ENCODE peak calls at places on chromosomes 5 and 9, in seven cellular contexts. D, G, A, N, K, Y and C are unnamed samples.

GRCh38 chr5:5421149-5421960 is 1.1 kb upstream of the ICE1 start:
- DNase-seq in D (no peak), G (peak; percentile 5), A (no peak), N (peak; percentile 12), K (peak; percentile 24), Y (no peak), C (peak; percentile 43)

GRCh38 chr5:176418251-176418650 is 1.9 kb upstream of the CLTB start:
- DNase-seq in D (no peak), G (no peak), A (no peak), N (no peak), K (peak; percentile 97), Y (no peak), C (peak; percentile 77)

GRCh38 chr9:90641868-90642558 is 611 bp downstream of the DIRAS2 start:
- DNase-seq in D (peak; percentile 4), G (no peak), A (no peak), N (peak; percentile 27), K (peak; percentile 82), Y (no peak), C (peak; percentile 13)

GRCh38 chr5:134371834-134372340 is 518 bp downstream of the UBE2B start:
- DNase-seq in D (peak; percentile 72), G (peak; percentile 26), A (peak; percentile 77), N (peak; percentile 65), K (peak; percentile 54), Y (peak; percentile 41), C (peak; percentile 84)

GRCh38 chr9:131530546-131530929 is 525 bp downstream of the UCK1 start:
- DNase-seq in D (peak; percentile 67), G (peak; percentile 15), A (no peak), N (peak; percentile 18), K (peak; percentile 59), Y (no peak), C (peak; percentile 73)

GRCh38 chr5:176618783-176619182 is 8.8 kb upstream of the GPRIN1 start:
- DNase-seq in D (no peak), G (no peak), A (no peak), N (no peak), K (no peak), Y (no peak), C (no peak)

GRCh38 chr5:69048233-69048632 is 45.6 kb upstream of the SLC30A5 start:
- DNase-seq in D (no peak), G (no peak), A (no peak), N (no peak), K (no peak), Y (no peak), C (peak; percentile 49)

GRCh38 chr5:150647275-150648251 is 7.1 kb downstream of the SYNPO start:
- DNase-seq in D (no peak), G (no peak), A (no peak), N (no peak), K (peak; percentile 90), Y (no peak), C (no peak)

GRCh38 chr9:114621975-114622609 is 11.0 kb downstream of the TMEM268 start:
- DNase-seq in D (peak; percentile 87), G (peak; percentile 84), A (no peak), N (no peak), K (no peak), Y (no peak), C (no peak)

GRCh38 chr5:104171958-104172357 is 609.4 kb upstream of the NUDT12 start:
- DNase-seq in D (no peak), G (no peak), A (no peak), N (no peak), K (no peak), Y (no peak), C (no peak)

GRCh38 chr5:607541-608285 is 4.4 kb upstream of the CEP72 start:
- DNase-seq in D (no peak), G (no peak), A (no peak), N (no peak), K (no peak), Y (no peak), C (no peak)

GRCh38 chr9:106619211-106619610 is 243.8 kb upstream of the ZNF462 start:
- DNase-seq in D (peak; percentile 25), G (peak; percentile 8), A (no peak), N (no peak), K (no peak), Y (no peak), C (no peak)

GRCh38 chr5:130141689-130142320 is 237.5 kb downstream of the CHSY3 start:
- DNase-seq in D (peak; percentile 62), G (no peak), A (peak; percentile 64), N (no peak), K (peak; percentile 61), Y (peak; percentile 17), C (peak; percentile 64)

GRCh38 chr9:134439368-134439784 is 113.1 kb downstream of the RXRA start:
- DNase-seq in D (no peak), G (no peak), A (no peak), N (no peak), K (no peak), Y (no peak), C (no peak)
- H3K18ac ChIP-seq in D (no peak overlapping the region), G (no peak overlapping the region), A (no peak overlapping the region), N (peak overlapping the region; percentile 61), K (no peak overlapping the region), Y (no peak overlapping the region), C (no peak overlapping the region)

GRCh38 chr9:138065287-138065686 is 187.7 kb downstream of the CACNA1B start:
- DNase-seq in D (no peak), G (no peak), A (no peak), N (no peak), K (no peak), Y (no peak), C (no peak)
- H3K18ac ChIP-seq in D (no peak overlapping the region), G (no peak overlapping the region), A (no peak overlapping the region), N (peak overlapping the region; percentile 25), K (no peak overlapping the region), Y (no peak overlapping the region), C (no peak overlapping the region)

GRCh38 chr5:65769539-65769938 is 47.5 kb downstream of the NLN start:
- DNase-seq in D (peak; percentile 31), G (peak; percentile 95), A (no peak), N (no peak), K (no peak), Y (no peak), C (no peak)
- H3K18ac ChIP-seq in D (no peak overlapping the region), G (peak overlapping the region; percentile 37), A (no peak overlapping the region), N (no peak overlapping the region), K (no peak overlapping the region), Y (no peak overlapping the region), C (no peak overlapping the region)

GRCh38 chr9:72952394-72952720 is 496 bp downstream of the ALDH1A1 start:
- DNase-seq in D (no peak), G (no peak), A (no peak), N (no peak), K (no peak), Y (no peak), C (no peak)
- H3K18ac ChIP-seq in D (no peak overlapping the region), G (no peak overlapping the region), A (no peak overlapping the region), N (no peak overlapping the region), K (no peak overlapping the region), Y (no peak overlapping the region), C (no peak overlapping the region)

GRCh38 chr5:144292029-144292428 is 121.4 kb downstream of the KCTD16 start:
- DNase-seq in D (no peak), G (no peak), A (no peak), N (no peak), K (no peak), Y (no peak), C (no peak)
- H3K18ac ChIP-seq in D (no peak overlapping the region), G (no peak overlapping the region), A (no peak overlapping the region), N (no peak overlapping the region), K (no peak overlapping the region), Y (no peak overlapping the region), C (no peak overlapping the region)

GRCh38 chr9:89412951-89413350 is 85.0 kb downstream of the SEMA4D start:
- DNase-seq in D (no peak), G (no peak), A (no peak), N (peak; percentile 54), K (no peak), Y (peak; percentile 25), C (peak; percentile 64)
- H3K18ac ChIP-seq in D (no peak overlapping the region), G (no peak overlapping the region), A (no peak overlapping the region), N (no peak overlapping the region), K (no peak overlapping the region), Y (no peak overlapping the region), C (no peak overlapping the region)

GRCh38 chr9:17578911-17579793 is at the start of gene SH3GL2:
- DNase-seq in D (peak; percentile 15), G (peak; percentile 4), A (peak; percentile 94), N (peak; percentile 59), K (peak; percentile 1), Y (peak; percentile 74), C (peak; percentile 82)

GRCh38 chr9:17574342-17574741 is 4.5 kb upstream of the SH3GL2 start:
- DNase-seq in D (no peak), G (no peak), A (no peak), N (no peak), K (no peak), Y (no peak), C (no peak)

GRCh38 chr9:17578577-17578910 is 322 bp upstream of the SH3GL2 start:
- DNase-seq in D (no peak), G (no peak), A (no peak), N (no peak), K (no peak), Y (no peak), C (no peak)

DNA sequence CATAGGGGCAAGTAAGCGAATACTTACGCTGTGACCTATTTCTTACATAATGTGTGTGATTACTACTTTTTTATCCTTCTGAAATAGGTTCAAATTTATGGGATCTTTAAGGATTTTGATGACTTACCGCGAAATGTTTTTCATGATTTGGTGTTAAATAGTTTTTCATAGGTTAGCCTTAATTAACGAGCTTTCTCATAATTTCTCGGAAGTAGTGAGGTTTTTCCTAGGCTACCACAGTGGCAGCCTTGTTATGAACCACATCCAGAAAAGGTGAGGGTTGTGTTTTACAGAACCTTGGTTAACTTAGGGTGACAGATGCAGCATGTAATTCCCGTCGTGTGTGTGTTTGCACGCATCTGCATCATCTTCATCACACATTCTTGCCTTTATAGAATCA is 1.3 kb downstream of the SH3GL2 start:
- DNase-seq in D (no peak), G (no peak), A (no peak), N (no peak), K (no peak), Y (no peak), C (no peak)
- H3K18ac ChIP-seq in D (no peak overlapping the region), G (no peak overlapping the region), A (no peak overlapping the region), N (no peak overlapping the region), K (no peak overlapping the region), Y (no peak overlapping the region), C (no peak overlapping the region)

DNA sequence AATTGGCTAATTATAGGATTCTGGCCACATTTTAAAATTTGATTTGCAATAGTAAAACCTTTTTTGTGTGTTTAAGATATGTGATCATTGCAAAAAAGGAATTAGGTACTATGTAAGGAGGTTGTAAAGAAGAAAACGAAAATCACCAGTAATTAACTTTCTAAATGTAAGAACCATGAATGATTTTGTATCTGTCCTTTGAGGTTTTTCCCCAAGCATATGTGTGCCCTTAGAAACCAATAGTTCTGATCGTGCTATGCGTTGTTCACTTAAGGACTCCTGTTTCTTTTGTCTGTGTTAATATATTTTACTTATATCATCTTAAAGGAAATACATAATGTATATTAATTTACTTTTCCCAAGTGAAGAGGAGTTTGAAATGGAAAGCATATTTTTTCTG is 410.2 kb downstream of the PSAT1 start:
- DNase-seq in D (no peak), G (no peak), A (no peak), N (no peak), K (no peak), Y (no peak), C (no peak)
- H3K18ac ChIP-seq in D (no peak overlapping the region), G (peak overlapping the region; percentile 96), A (no peak overlapping the region), N (no peak overlapping the region), K (no peak overlapping the region), Y (no peak overlapping the region), C (no peak overlapping the region)